ENCODE peak calls at places on chromosomes 7 and 10, in five cellular contexts. S, D, E, C and A are unnamed samples.

GRCh38 chr10:100878291-100878910 is 34.4 kb upstream of the SLF2 start:
- DNase-seq in S (peak), D (peak), E (peak), C (peak), A (peak)

GRCh38 chr10:412109-412508 is 276.9 kb downstream of the ZMYND11 start:
- DNase-seq in S (no peak), D (no peak), E (no peak), C (peak), A (no peak)

GRCh38 chr7:70154521-70155180 is 556.4 kb downstream of the AUTS2 start:
- DNase-seq in S (no peak), D (no peak), E (no peak), C (no peak), A (no peak)

GRCh38 chr7:147829021-147829420 is 761.5 kb upstream of the C7orf33 start:
- DNase-seq in S (no peak), D (no peak), E (no peak), C (no peak), A (no peak)

GRCh38 chr10:14822879-14823755 is 14.7 kb downstream of the CDNF start:
- DNase-seq in S (peak), D (peak), E (peak), C (peak), A (no peak)

GRCh38 chr10:90885176-90885575 is 13.4 kb downstream of the RPP30 start:
- DNase-seq in S (peak), D (no peak), E (no peak), C (no peak), A (no peak)

GRCh38 chr7:151792011-151792410 is 84.9 kb downstream of the PRKAG2 start:
- DNase-seq in S (no peak), D (no peak), E (no peak), C (no peak), A (no peak)

GRCh38 chr7:153423190-153423549 is 629.0 kb upstream of the DPP6 start:
- DNase-seq in S (no peak), D (no peak), E (no peak), C (no peak), A (no peak)

GRCh38 chr10:79409038-79410035 is 36.1 kb downstream of the ZCCHC24 start:
- DNase-seq in S (no peak), D (no peak), E (no peak), C (no peak), A (peak)

GRCh38 chr7:108406474-108406873 is 49.8 kb downstream of the NRCAM start:
- DNase-seq in S (peak), D (no peak), E (no peak), C (no peak), A (no peak)

DNA sequence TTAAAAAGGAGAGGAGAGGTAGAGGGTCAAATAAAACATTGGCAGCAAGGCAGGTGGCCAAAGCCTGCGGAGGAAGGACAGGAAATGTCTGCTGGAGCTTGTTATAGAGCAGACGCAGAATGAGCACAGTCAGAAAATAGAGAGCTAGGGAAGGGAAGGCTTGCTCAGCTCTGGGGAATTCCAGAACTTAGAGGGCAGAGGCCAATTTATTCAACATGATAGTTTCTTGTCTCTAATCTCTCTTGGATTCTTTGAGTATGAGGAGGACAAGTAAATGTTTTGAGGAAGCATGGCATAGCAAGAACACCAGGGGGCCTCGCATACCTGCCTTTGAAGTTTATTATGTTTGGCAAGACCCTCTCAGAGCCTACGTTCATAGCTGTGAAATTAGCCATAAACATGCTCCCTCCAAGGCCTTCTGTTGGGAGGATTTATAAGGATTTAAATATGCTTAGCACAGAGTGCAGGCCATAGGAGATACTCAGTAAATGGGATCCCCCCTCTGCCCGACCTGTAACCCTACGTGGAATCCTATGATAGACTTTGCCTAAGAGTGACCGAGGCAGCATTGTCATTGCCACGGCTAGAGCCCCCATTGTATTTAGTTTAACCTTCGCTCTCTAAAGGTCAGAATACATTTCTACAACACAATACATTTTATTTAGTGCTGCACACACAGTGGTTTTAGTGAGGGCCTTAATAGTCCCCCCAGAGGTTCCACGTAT is 293.9 kb downstream of the CCDC3 start:
- DNase-seq in S (peak), D (peak), E (peak), C (peak), A (no peak)
- TF ChIP-seq CTCF in S (peak), D (peak), E (peak), C (peak), A (peak)

GRCh38 chr7:149799397-149800168 is 26.2 kb upstream of the ZNF467 start:
- DNase-seq in S (no peak), D (peak), E (peak), C (peak), A (no peak)
- TF ChIP-seq CTCF in S (no peak), D (peak), E (peak), C (peak), A (peak)

GRCh38 chr7:48872548-48872947 is 51.8 kb upstream of the CDC14C start:
- DNase-seq in S (no peak), D (no peak), E (no peak), C (no peak), A (no peak)

GRCh38 chr7:48876087-48876486 is 48.3 kb upstream of the CDC14C start:
- DNase-seq in S (no peak), D (no peak), E (no peak), C (no peak), A (no peak)

DNA sequence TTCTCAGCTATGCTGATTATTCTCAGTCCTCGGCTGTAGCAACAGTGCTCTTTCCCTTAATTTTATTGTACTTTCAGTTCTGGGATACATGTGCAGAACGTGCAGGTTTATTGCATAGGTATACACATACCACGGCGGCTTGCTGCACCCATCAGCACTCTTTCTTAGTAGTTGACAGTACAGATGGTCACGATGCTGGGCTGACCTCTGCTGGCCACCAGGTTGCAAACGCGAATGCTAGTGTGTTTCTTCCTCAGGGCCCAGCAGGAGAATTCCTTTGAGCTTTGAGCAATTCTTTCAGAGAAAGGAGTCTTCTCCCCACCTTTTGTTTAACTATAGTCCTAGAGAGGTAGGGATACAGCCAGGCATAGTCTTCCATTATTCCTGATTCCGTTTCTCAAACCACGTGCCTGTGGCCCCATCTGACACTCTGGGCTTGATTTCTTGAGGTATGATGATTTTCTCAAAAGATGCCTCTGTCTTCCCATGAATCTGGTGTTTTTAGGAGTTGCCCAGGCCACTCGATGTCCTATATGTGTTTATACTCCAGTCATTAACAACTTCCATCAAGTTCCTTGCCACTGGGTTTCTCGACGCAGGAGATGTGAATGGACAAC is 48.9 kb upstream of the CDC14C start:
- DNase-seq in S (peak), D (peak), E (peak), C (peak), A (no peak)
- TF ChIP-seq CTCF in S (peak), D (peak), E (no peak), C (peak), A (peak)

DNA sequence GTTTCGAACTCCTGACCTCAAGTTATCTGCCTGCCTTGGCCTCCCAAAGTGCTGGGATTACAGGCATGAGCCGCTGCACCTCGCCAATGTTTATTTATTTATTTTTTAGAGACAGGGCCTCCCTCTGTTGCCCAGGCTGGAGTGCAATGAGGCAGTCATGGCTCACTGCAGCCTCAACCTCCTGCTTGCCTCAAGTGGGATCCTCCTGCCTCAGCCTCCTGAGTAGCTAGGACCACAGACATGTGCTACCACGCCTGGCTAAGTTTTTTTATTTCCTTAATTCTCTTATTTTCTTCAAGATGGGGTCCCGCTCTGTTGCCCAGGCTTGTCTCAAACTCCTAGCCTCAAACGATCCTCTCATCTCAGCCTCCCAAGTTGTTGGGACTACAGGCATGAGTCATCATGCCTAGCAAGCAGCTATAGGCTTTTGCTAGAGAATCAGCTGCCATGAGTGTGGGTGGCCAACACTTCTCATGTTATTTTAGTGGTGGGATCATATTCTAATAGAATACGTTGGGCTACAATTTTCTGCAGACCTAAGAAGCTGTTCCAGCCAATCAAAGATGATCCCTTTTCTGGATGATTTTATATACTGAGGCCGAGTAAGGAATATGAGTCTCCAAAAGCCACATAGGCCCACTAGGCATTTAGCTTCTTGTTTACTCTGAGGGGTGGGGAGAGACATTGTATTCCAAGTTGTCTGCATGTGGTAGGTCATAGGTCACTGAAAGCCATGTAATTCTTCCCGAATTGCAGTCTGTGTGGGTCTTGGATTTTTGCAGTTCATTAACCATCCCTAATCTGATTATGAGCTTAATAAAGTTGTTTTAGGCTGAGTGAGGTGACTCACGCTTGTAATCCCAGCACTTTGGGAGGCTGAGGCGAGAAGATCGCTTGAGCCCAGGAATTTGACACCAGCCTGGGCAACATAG is 7.6 kb upstream of the TMEM248 start:
- DNase-seq in S (no peak), D (no peak), E (no peak), C (no peak), A (no peak)
- TF ChIP-seq CTCF in S (no peak), D (no peak), E (no peak), C (no peak), A (no peak)

DNA sequence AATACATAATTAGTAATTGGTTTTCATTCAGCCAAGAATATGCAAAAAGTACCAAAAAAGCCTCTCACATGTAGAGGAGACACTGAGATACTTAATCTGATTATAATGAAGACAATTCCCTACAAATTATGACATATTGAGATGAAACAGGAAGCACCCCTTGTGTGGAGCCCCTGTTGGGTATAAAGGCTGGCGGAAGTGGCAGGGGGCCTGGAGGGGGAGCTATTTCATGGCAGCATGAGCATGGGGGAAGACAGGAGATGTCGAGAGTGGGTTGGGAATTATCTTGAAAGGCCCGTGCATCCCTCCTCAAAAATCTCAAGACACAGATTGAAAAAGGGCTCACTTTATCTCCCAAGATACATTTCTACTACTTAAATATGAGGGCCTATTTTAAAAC is 96.9 kb downstream of the PIP4K2A start:
- DNase-seq in S (no peak), D (no peak), E (no peak), C (peak), A (no peak)
- TF ChIP-seq CTCF in S (no peak), D (peak), E (no peak), C (peak), A (no peak)

GRCh38 chr10:119526149-119526548 is 16.4 kb downstream of the RGS10 start:
- DNase-seq in S (no peak), D (no peak), E (no peak), C (no peak), A (no peak)

GRCh38 chr10:119523916-119524719 is 18.4 kb downstream of the RGS10 start:
- DNase-seq in S (no peak), D (no peak), E (no peak), C (no peak), A (peak)

GRCh38 chr10:119525116-119525515 is 17.4 kb downstream of the RGS10 start:
- DNase-seq in S (no peak), D (no peak), E (no peak), C (no peak), A (peak)

GRCh38 chr10:119524720-119525070 is 17.8 kb downstream of the RGS10 start:
- DNase-seq in S (no peak), D (no peak), E (no peak), C (no peak), A (no peak)

DNA sequence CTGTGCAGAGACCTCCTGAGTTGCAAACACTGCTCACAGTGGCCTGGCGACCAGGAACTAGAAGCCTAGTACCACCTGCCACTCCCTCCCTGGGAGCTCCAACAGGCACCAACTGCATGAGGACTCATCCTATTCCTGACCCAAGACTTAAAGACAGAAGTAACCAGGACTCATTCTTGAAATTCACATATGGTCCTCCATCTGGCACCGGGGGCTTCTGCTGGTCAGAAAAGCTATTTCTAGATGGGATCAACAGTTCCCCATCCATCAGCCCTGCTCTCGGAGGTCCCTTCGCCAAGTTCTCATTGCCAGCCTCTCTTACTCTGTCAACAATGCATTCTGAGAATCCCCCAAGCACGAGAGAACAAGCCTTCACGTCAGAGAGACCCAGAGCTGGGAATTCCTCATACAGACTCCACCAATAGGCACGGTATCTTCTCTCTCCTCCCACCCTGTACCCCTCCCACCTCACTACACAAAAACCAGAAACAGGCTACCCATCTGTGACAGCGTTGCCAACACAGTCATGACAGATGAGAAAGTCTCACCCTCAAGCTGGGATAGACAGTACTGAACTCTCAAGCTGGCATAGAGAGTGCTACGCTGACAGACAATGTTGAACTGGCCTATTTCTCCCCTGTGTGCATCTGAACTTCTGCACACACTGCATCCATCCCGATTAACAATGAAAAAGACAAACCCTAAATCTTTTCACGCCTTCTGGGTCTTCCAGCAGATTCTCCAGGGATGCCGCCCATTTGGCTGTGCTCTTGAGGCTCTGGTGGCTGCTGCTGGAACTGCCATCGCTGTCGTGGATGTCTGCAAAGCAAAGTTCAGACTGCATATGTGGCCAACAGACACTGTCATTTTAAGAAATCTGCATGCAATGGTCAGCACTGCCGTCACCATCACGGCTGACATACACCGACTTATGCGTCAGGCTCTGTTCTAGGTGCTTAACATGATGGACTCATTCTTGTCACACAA is 15.6 kb downstream of the RGS10 start:
- DNase-seq in S (no peak), D (no peak), E (no peak), C (no peak), A (peak)
- TF ChIP-seq CTCF in S (peak), D (no peak), E (peak), C (no peak), A (no peak)

GRCh38 chr7:36084485-36085091 is 68.5 kb upstream of the EEPD1 start:
- DNase-seq in S (peak), D (peak), E (peak), C (no peak), A (no peak)
- TF ChIP-seq CTCF in S (peak), D (peak), E (no peak), C (no peak), A (peak)

GRCh38 chr7:47991741-47992311 is 12.4 kb upstream of the HUS1 start:
- DNase-seq in S (peak), D (peak), E (peak), C (peak), A (no peak)
- TF ChIP-seq CTCF in S (peak), D (peak), E (no peak), C (peak), A (peak)

GRCh38 chr7:80876894-80877414 is 41.9 kb downstream of the SEMA3C start:
- DNase-seq in S (peak), D (peak), E (no peak), C (no peak), A (no peak)
- TF ChIP-seq CTCF in S (no peak), D (peak), E (no peak), C (no peak), A (no peak)

GRCh38 chr10:96719850-96720421 is 378 bp downstream of the PIK3AP1 start:
- DNase-seq in S (peak), D (peak), E (peak), C (peak), A (no peak)
- TF ChIP-seq CTCF in S (peak), D (no peak), E (no peak), C (peak), A (peak)